ENCODE peak calls at places on chromosomes 6 and 20, in eight cellular contexts. G is IMR-90, Z is fibroblast of lung, K is left ventricle myocardium inferior, J is heart right ventricle, X is GM23338, Q is K562, W is HepG2. P is an unnamed sample.

GRCh38 chr6:8881663-8882062 is 446.3 kb upstream of the SLC35B3 start:
- DNase-seq in W (no peak), G (no peak), J (no peak), X (no peak), K (no peak), Z (no peak), Q (no peak), P (no peak)

GRCh38 chr6:3540980-3541379 is 84.1 kb upstream of the SLC22A23 start:
- DNase-seq in X (no peak), K (no peak), W (no peak), G (no peak), J (no peak), Q (no peak), Z (no peak), P (peak; percentile 32)

GRCh38 chr20:25537890-25538289 is 47.4 kb downstream of the NINL start:
- DNase-seq in Q (no peak), W (no peak), G (no peak), J (no peak), Z (no peak), X (no peak), K (no peak), P (no peak)

GRCh38 chr6:2439632-2440031 is 194.2 kb upstream of the GMDS start:
- DNase-seq in W (peak; percentile 36), Z (no peak), G (no peak), J (no peak), X (no peak), Q (no peak), K (no peak), P (no peak)

GRCh38 chr6:127069659-127070279 is 48.7 kb upstream of the RSPO3 start:
- DNase-seq in G (peak; percentile 45), W (peak; percentile 39), J (no peak), Q (no peak), Z (peak; percentile 51), K (no peak), X (peak; percentile 75), P (peak; percentile 46)

GRCh38 chr6:10297825-10298224 is 117.0 kb downstream of the TFAP2A start:
- DNase-seq in W (no peak), Q (no peak), X (no peak), Z (no peak), G (peak; percentile 5), J (no peak), K (no peak), P (no peak)

GRCh38 chr6:36798852-36799251 is 40.4 kb downstream of the CPNE5 start:
- DNase-seq in W (no peak), G (no peak), K (no peak), J (no peak), Q (no peak), Z (no peak), X (no peak), P (no peak)

GRCh38 chr6:14986370-14986769 is 259.5 kb upstream of the JARID2 start:
- DNase-seq in Z (no peak), W (no peak), X (no peak), J (no peak), K (no peak), G (no peak), Q (no peak), P (no peak)

GRCh38 chr6:166029506-166029905 is 138.1 kb downstream of the TBXT start:
- DNase-seq in K (no peak), Z (no peak), W (no peak), Q (no peak), J (no peak), G (peak; percentile 43), X (no peak), P (no peak)

GRCh38 chr6:11056871-11057270 is 12.8 kb upstream of the ELOVL2 start:
- DNase-seq in K (no peak), Q (no peak), Z (no peak), G (no peak), W (no peak), X (no peak), J (no peak), P (no peak)

GRCh38 chr6:89346433-89346832 is 6.1 kb downstream of the UBE2J1 start:
- DNase-seq in J (no peak), K (no peak), X (no peak), Z (no peak), W (no peak), G (no peak), Q (no peak), P (no peak)

GRCh38 chr6:167575201-167575696 is 250.4 kb downstream of the TTLL2 start:
- DNase-seq in Q (no peak), X (no peak), J (no peak), K (no peak), W (no peak), Z (no peak), G (no peak), P (no peak)

GRCh38 chr6:6913346-6913745 is 194.4 kb upstream of the RREB1 start:
- DNase-seq in W (no peak), J (no peak), Z (no peak), G (no peak), Q (no peak), X (no peak), K (no peak), P (no peak)

GRCh38 chr6:146887447-146888077 is 288.8 kb downstream of the ADGB start:
- DNase-seq in W (peak; percentile 11), Z (no peak), K (no peak), G (peak; percentile 33), X (no peak), Q (no peak), J (no peak), P (no peak)

GRCh38 chr20:48737463-48738093 is 90.2 kb downstream of the PREX1 start:
- DNase-seq in W (no peak), X (no peak), Z (no peak), G (no peak), K (no peak), J (no peak), Q (peak; percentile 33), P (no peak)

GRCh38 chr6:13563009-13563408 is 11.4 kb upstream of the SIRT5 start:
- DNase-seq in K (no peak), X (no peak), J (no peak), Z (no peak), G (no peak), Q (no peak), W (no peak), P (no peak)

GRCh38 chr20:32287231-32287638 is 9.8 kb downstream of the KIF3B start:
- DNase-seq in J (no peak), Z (no peak), G (no peak), W (no peak), X (no peak), K (no peak), Q (no peak), P (no peak)
- TF ChIP-seq CTCF in J (no peak), Z (no peak), G (no peak), W (no peak), X (no peak), K (no peak), Q (no peak), P (no peak)

GRCh38 chr6:75368151-75368779 is 83.7 kb upstream of the TMEM30A start:
- DNase-seq in Z (no peak), J (peak; percentile 52), G (peak; percentile 22), W (peak; percentile 44), X (peak; percentile 88), Q (peak; percentile 15), K (no peak), P (peak; percentile 74)
- TF ChIP-seq CTCF in Z (peak; percentile 15), J (peak; percentile 23), G (peak; percentile 43), W (peak; percentile 76), X (peak; percentile 83), Q (peak; percentile 52), K (peak; percentile 67), P (peak; percentile 58)

DNA sequence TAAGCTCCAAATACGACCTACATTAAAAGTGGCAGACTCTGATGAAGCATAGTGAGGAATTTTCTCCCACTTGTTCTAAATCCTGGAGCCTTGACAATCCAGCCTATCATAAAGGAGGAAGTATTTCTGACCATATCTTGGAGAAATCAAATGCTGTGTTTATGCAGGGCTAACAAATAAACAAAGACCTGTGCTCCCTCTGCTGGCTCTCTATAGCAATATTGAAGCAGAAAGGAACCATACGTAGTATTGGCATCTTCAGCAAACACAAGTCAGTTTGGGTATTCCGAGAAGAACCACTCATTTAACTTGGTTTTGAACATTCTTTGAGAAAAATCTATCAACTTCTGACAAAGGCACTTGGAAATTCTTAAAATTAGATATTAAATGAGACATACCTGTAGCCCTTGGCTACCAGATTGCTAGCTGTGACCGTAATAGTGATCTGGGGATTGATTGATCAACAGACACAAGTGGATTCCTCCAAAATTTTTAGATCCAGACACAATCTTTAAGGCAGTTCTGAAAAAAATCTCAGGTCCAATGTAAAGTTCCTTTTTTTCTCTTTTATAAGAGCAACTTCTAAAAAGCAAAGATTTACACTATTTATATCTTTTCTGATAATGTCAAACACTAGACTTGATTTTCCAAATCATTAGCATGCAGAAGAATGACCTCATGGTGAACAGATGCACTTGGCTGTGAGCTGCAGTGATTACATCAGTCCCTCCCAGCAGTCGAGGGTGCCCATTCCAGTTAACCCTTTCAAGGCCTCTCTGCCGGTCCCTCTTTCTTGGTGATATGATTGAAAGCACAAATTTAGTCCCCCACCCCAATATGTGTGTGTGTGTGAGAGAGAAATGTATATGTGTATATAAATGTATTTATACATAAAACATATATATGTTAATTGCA is 40.2 kb downstream of the INSM1 start:
- DNase-seq in K (no peak), Q (no peak), G (peak; percentile 35), X (peak; percentile 46), W (peak; percentile 22), J (no peak), Z (peak; percentile 47), P (no peak)
- TF ChIP-seq CTCF in K (no peak), Q (no peak), G (peak; percentile 28), X (peak; percentile 67), W (peak; percentile 38), J (no peak), Z (peak; percentile 32), P (peak; percentile 41)

DNA sequence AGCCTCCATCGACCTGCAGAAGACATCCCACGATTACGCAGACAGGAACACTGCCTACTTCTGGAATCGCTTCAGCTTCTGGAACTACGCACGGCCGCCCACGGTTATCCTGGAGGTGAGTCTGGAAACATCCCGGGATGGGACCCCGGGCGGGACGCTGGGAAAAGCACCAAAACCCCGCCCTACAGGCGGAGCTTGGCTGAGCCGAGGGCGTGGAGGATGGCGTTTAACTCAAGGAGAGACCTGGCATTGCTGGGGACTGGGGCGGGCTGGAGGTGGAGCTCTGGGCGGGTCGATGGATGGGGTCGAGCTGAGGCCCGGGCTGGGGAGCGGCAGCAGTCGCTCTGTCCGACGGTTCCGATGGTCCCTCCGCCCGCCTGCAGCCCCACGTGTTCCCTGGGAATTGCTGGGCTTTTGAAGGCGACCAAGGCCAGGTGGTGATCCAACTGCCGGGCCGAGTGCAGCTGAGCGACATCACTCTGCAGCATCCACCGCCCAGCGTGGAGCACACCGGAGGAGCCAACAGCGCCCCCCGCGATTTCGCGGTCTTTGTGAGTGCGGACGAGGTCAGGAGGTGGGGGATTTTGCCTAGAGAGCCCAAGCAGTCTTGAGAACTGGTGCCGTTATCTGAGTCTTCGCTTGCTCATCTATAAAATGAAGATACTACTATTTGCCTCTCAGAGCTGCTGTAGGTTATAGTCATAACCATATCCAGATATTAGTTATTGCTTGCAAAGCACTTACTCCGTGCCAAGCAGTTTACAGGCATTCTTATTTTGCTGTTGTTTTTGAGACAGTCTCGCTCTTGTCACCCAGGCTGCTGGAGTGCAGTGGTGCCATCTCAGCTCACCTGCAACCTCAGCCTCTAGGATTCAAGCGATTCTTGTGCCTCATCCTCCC is 3.8 kb downstream of the SPAG4 start:
- DNase-seq in Q (no peak), Z (peak; percentile 78), X (peak; percentile 98), K (peak; percentile 81), W (peak; percentile 94), J (peak; percentile 79), G (peak; percentile 78), P (peak; percentile 90)
- TF ChIP-seq CTCF in Q (peak; percentile 41), Z (peak; percentile 16), X (peak; percentile 66), K (peak; percentile 36), W (peak; percentile 93), J (no peak), G (peak; percentile 42), P (peak; percentile 42)

P was measured in hepatocyte.